ENCODE peak calls at places on chromosomes 1 and 21, in four cellular contexts. One of them, this sample, is unnamed.

GRCh38 chr1:27026621-27027574 is 14.2 kb upstream of the TENT5B start:
- DNase-seq in stomach: peak
- DNase-seq in A549: no peak
- DNase-seq in K562: peak
- DNase-seq in this sample: no peak

GRCh38 chr1:226766565-226766964 is 27.5 kb upstream of the ITPKB start:
- DNase-seq in stomach: no peak
- DNase-seq in A549: no peak
- DNase-seq in K562: no peak
- DNase-seq in this sample: no peak

GRCh38 chr1:13228343-13228781 is 2.4 kb upstream of the PRAMEF18 start:
- DNase-seq in stomach: peak
- DNase-seq in A549: no peak
- DNase-seq in K562: peak
- DNase-seq in this sample: no peak

GRCh38 chr21:40386301-40386911 is 460.6 kb downstream of the DSCAM start:
- DNase-seq in stomach: peak
- DNase-seq in A549: peak
- DNase-seq in K562: peak
- DNase-seq in this sample: peak

GRCh38 chr1:17966341-17966740 is 141.3 kb upstream of the IGSF21 start:
- DNase-seq in stomach: no peak
- DNase-seq in A549: no peak
- DNase-seq in K562: no peak
- DNase-seq in this sample: no peak

GRCh38 chr1:37040773-37041172 is 6.5 kb upstream of the GRIK3 start:
- DNase-seq in stomach: no peak
- DNase-seq in A549: no peak
- DNase-seq in K562: no peak
- DNase-seq in this sample: no peak

GRCh38 chr1:211331011-211331709 is 4.5 kb downstream of the TRAF5 start:
- DNase-seq in stomach: no peak
- DNase-seq in A549: no peak
- DNase-seq in K562: no peak
- DNase-seq in this sample: no peak

GRCh38 chr1:56002272-56002671 is 577.1 kb downstream of the PLPP3 start:
- DNase-seq in stomach: no peak
- DNase-seq in A549: no peak
- DNase-seq in K562: no peak
- DNase-seq in this sample: no peak

GRCh38 chr1:92831368-92831761 is 475 bp upstream of the RPL5 start:
- DNase-seq in stomach: no peak
- DNase-seq in A549: no peak
- DNase-seq in K562: no peak
- DNase-seq in this sample: no peak

GRCh38 chr21:34261841-34262832 is 101.7 kb upstream of the KCNE2 start:
- DNase-seq in stomach: no peak
- DNase-seq in A549: no peak
- DNase-seq in K562: no peak
- DNase-seq in this sample: no peak

GRCh38 chr1:188127507-188127906 is 1298.8 kb downstream of the PLA2G4A start:
- DNase-seq in stomach: no peak
- DNase-seq in A549: no peak
- DNase-seq in K562: no peak
- DNase-seq in this sample: no peak

GRCh38 chr1:21013510-21013909 is 163.2 kb downstream of the EIF4G3 start:
- DNase-seq in stomach: no peak
- DNase-seq in A549: no peak
- DNase-seq in K562: no peak
- DNase-seq in this sample: no peak

GRCh38 chr21:17819878-17820232 is 699 bp upstream of the C21orf91 start:
- DNase-seq in stomach: no peak
- DNase-seq in A549: no peak
- DNase-seq in K562: no peak
- DNase-seq in this sample: peak

GRCh38 chr1:51794260-51794659 is 84.3 kb downstream of the NRDC start:
- DNase-seq in stomach: no peak
- DNase-seq in A549: no peak
- DNase-seq in K562: no peak
- DNase-seq in this sample: no peak

GRCh38 chr1:169809370-169810095 is 14.8 kb upstream of the METTL18 start:
- DNase-seq in stomach: no peak
- DNase-seq in A549: peak
- DNase-seq in K562: peak
- DNase-seq in this sample: peak

GRCh38 chr1:173332026-173332425 is 124.9 kb upstream of the TNFSF4 start:
- DNase-seq in stomach: no peak
- DNase-seq in A549: no peak
- DNase-seq in K562: peak
- DNase-seq in this sample: no peak

GRCh38 chr1:221715321-221716169 is 26.3 kb downstream of the DUSP10 start:
- DNase-seq in stomach: no peak
- DNase-seq in A549: no peak
- DNase-seq in K562: no peak
- DNase-seq in this sample: no peak

GRCh38 chr1:244941121-244941520 is 76.8 kb upstream of the HNRNPU start:
- DNase-seq in stomach: no peak
- DNase-seq in A549: no peak
- DNase-seq in K562: no peak
- DNase-seq in this sample: no peak

GRCh38 chr1:144551543-144552424 is 40.9 kb upstream of the PPIAL4F start:
- DNase-seq in stomach: peak
- DNase-seq in A549: peak
- DNase-seq in K562: peak
- DNase-seq in this sample: peak
- TF ChIP-seq EP300 in stomach: no peak
- TF ChIP-seq EP300 in A549: no peak
- TF ChIP-seq EP300 in K562: peak
- TF ChIP-seq EP300 in this sample: peak

GRCh38 chr1:119647734-119648619 is at the start of gene ZNF697:
- DNase-seq in stomach: peak
- DNase-seq in A549: peak
- DNase-seq in K562: peak
- DNase-seq in this sample: peak
- TF ChIP-seq POLR2A in stomach: no peak
- TF ChIP-seq POLR2A in A549: peak
- TF ChIP-seq POLR2A in K562: peak
- TF ChIP-seq POLR2A in this sample: peak

GRCh38 chr1:75074719-75075395 is 59.3 kb upstream of the LHX8 start:
- DNase-seq in stomach: no peak
- DNase-seq in A549: no peak
- DNase-seq in K562: no peak
- DNase-seq in this sample: no peak
- TF ChIP-seq EP300 in stomach: no peak
- TF ChIP-seq EP300 in A549: no peak
- TF ChIP-seq EP300 in K562: no peak
- TF ChIP-seq EP300 in this sample: no peak

GRCh38 chr21:38660333-38661295 is 145.1 kb upstream of the ETS2 start:
- DNase-seq in stomach: no peak
- DNase-seq in A549: no peak
- DNase-seq in K562: no peak
- DNase-seq in this sample: no peak
- TF ChIP-seq POLR2A in stomach: no peak
- TF ChIP-seq POLR2A in A549: no peak
- TF ChIP-seq POLR2A in K562: no peak
- TF ChIP-seq POLR2A in this sample: no peak

DNA sequence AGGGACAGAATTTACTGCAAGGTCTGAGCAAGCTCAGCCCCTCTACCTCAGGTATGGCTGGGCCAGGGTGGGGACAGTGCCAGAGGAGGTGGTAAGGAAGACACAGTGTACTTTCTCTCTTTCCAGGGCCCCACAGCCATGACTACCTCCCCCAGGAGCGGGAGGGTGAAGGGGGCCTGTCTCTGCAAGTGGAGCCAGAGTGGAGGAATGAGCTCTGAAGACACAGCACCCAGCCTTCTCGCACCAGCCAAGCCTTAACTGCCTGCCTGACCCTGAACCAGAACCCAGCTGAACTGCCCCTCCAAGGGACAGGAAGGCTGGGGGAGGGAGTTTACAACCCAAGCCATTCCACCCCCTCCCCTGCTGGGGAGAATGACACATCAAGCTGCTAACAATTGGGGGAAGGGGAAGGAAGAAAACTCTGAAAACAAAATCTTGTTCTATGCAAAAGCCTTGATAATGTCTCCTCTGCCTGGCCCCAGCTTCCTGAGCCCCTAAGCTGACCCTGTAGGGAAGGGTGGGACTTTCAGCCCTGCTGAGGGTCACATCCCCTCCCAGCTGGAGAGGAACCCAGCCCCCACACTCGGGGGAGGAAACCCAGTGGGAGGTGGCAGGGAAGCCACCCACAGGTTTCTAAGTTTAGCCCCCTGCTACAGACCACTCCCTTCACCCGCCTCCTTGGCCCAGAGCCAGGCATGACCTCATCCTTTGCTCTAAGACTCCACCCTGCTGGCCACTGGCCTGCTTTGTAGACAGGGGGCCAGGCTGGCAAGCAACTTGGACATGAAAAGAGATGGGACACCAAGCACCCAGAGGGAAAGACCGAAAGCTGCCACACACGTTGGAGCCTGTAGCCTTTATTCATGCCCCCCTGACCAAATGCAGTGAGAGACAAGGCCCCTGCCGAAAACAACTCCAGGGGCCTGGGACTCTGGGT is 6.4 kb downstream of the RHOC start:
- DNase-seq in stomach: peak
- DNase-seq in A549: peak
- DNase-seq in K562: peak
- DNase-seq in this sample: peak
- TF ChIP-seq EP300 in stomach: no peak
- TF ChIP-seq EP300 in A549: no peak
- TF ChIP-seq EP300 in K562: peak
- TF ChIP-seq EP300 in this sample: peak

GRCh38 chr21:44299458-44300261 is at the start of gene PFKL:
- DNase-seq in stomach: peak
- DNase-seq in A549: peak
- DNase-seq in K562: peak
- DNase-seq in this sample: peak
- TF ChIP-seq POLR2A in stomach: peak
- TF ChIP-seq POLR2A in A549: peak
- TF ChIP-seq POLR2A in K562: no peak
- TF ChIP-seq POLR2A in this sample: no peak

DNA sequence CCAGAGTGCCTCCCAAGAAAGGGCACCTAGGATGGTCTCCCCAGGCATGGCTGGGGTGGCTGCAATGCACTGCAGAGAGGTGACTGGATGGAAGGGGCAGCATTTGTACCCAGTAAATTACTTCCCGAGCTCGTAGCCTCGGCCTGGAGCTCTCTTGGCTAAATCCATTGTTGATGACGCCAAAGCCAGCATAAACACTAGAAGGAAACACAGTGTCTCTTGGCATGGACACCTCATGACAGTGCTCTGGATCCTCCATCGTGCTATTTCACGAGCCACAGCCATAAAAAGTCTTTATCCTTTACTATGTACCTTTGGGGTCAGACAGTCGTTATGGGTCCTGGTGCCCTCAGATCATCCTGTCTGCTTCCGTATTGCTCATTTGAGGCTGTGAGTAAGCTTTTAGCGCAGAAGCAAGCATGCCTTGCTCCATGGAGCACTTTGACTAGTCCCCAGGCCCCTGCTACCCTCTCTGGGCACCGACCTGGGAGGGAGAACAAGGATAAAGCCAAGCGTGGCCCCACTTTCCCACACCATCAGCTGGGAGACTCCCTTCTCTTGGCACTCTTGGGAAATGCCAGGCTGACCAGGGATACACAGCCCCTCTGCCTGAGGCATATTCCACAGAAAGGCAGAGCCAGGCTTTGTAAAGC is 10.3 kb upstream of the PRELP start:
- DNase-seq in stomach: no peak
- DNase-seq in A549: no peak
- DNase-seq in K562: no peak
- DNase-seq in this sample: peak
- TF ChIP-seq EP300 in stomach: peak
- TF ChIP-seq EP300 in A549: no peak
- TF ChIP-seq EP300 in K562: no peak
- TF ChIP-seq EP300 in this sample: peak

GRCh38 chr1:25997759-25998074 is at the start of gene PAFAH2:
- DNase-seq in stomach: no peak
- DNase-seq in A549: no peak
- DNase-seq in K562: no peak
- DNase-seq in this sample: no peak
- TF ChIP-seq POLR2A in stomach: no peak
- TF ChIP-seq POLR2A in A549: peak
- TF ChIP-seq POLR2A in K562: no peak
- TF ChIP-seq POLR2A in this sample: no peak

GRCh38 chr1:170864238-170864637 is 71.1 kb upstream of the MROH9 start:
- DNase-seq in stomach: no peak
- DNase-seq in A549: no peak
- DNase-seq in K562: no peak
- DNase-seq in this sample: peak
- TF ChIP-seq EP300 in stomach: no peak
- TF ChIP-seq EP300 in A549: no peak
- TF ChIP-seq EP300 in K562: no peak
- TF ChIP-seq EP300 in this sample: no peak